ENCODE peak calls at places on chromosomes 2 and 18, in six cellular contexts. N is activated naive CD4-positive, alpha-beta T cell treated with anti-CD3 and anti-CD28 coated beads, Interleukin-2, amount 50 U/mL, for 16 hours; U is effector memory CD4-positive, alpha-beta T cell; O is stimulated activated naive B cell treated with anti-CD40 and anti-IgM and Interleukin-4, amounts not matched to agents 10 μg/mL and 1 μg/mL and 100 μg/mL, for 72 hours; E is GM20000; G is activated T-cell treated with anti-CD3 and anti-CD28 coated beads for 24 hours. B is an unnamed sample.

GRCh38 chr2:199973703-199974102 is 18.3 kb downstream of the MAIP1 start:
- DNase-seq in E (no peak), N (no peak), G (no peak), O (no peak), U (no peak), B (no peak)

GRCh38 chr18:41996020-41996419 is 41.0 kb downstream of the PIK3C3 start:
- DNase-seq in G (no peak), E (no peak), N (no peak), O (no peak), U (no peak), B (no peak)

GRCh38 chr2:1609706-1610485 is 134.4 kb downstream of the PXDN start:
- DNase-seq in G (no peak), E (no peak), N (no peak), U (no peak), O (no peak), B (no peak)

GRCh38 chr2:235223011-235223410 is 270.8 kb upstream of the AGAP1 start:
- DNase-seq in O (no peak), G (no peak), N (no peak), E (no peak), U (no peak), B (no peak)

GRCh38 chr18:79479761-79480161 is 84.0 kb downstream of the NFATC1 start:
- DNase-seq in G (no peak), E (no peak), U (no peak), O (no peak), N (no peak), B (no peak)

GRCh38 chr18:21341141-21341540 is 99.1 kb downstream of the GREB1L start:
- DNase-seq in E (no peak), U (no peak), G (no peak), O (no peak), N (no peak), B (no peak)

GRCh38 chr2:127121341-127121740 is 14.4 kb upstream of the BIN1 start:
- DNase-seq in O (no peak), U (no peak), N (no peak), G (no peak), E (no peak), B (no peak)

GRCh38 chr2:109433926-109434325 is 179.8 kb downstream of the SEPTIN10 start:
- DNase-seq in N (no peak), G (no peak), E (no peak), O (no peak), U (no peak), B (no peak)

GRCh38 chr18:2906522-2907458 is 60.0 kb downstream of the EMILIN2 start:
- DNase-seq in E (peak), O (peak), N (peak), U (peak), G (peak), B (peak)

GRCh38 chr2:191051825-191052778 is 38.1 kb upstream of the STAT1 start:
- DNase-seq in N (no peak), U (no peak), O (no peak), G (no peak), E (peak), B (peak)

GRCh38 chr2:36277146-36277808 is 78.3 kb upstream of the CRIM1 start:
- DNase-seq in G (peak), E (no peak), U (no peak), O (no peak), N (peak), B (no peak)

GRCh38 chr18:76426738-76427305 is 68.2 kb downstream of the ZNF516 start:
- DNase-seq in E (no peak), O (no peak), G (no peak), N (no peak), U (no peak), B (no peak)

B was measured in GM10248.